ENCODE peak calls at places on chromosomes 2 and 18, in six cellular contexts. One of them, this sample, is unnamed.

GRCh38 chr2:121247971-121248370 is 37.0 kb downstream of the TFCP2L1 start:
- DNase-seq in upper lobe of right lung: peak; percentile 28
- DNase-seq in adrenal gland: no peak
- DNase-seq in mammary epithelial cell: no peak
- DNase-seq in PC-9: no peak
- DNase-seq in H9: no peak
- DNase-seq in this sample: no peak

GRCh38 chr2:101185085-101185484 is 33.9 kb upstream of the TBC1D8 start:
- DNase-seq in H9: no peak
- DNase-seq in upper lobe of right lung: no peak
- DNase-seq in mammary epithelial cell: peak; percentile 74
- DNase-seq in PC-9: no peak
- DNase-seq in adrenal gland: no peak
- DNase-seq in this sample: no peak

GRCh38 chr2:54708584-54709340 is 14.7 kb upstream of the EML6 start:
- DNase-seq in upper lobe of right lung: peak; percentile 77
- DNase-seq in H9: peak; percentile 82
- DNase-seq in mammary epithelial cell: no peak
- DNase-seq in adrenal gland: peak; percentile 53
- DNase-seq in PC-9: peak; percentile 43
- DNase-seq in this sample: peak; percentile 47

GRCh38 chr2:219475697-219476604 is 22.7 kb upstream of the GMPPA start:
- DNase-seq in H9: peak; percentile 88
- DNase-seq in PC-9: peak; percentile 54
- DNase-seq in mammary epithelial cell: no peak
- DNase-seq in adrenal gland: peak; percentile 75
- DNase-seq in upper lobe of right lung: peak; percentile 86
- DNase-seq in this sample: peak; percentile 49

GRCh38 chr2:74384051-74384450 is 3.9 kb upstream of the DCTN1 start:
- DNase-seq in upper lobe of right lung: no peak
- DNase-seq in H9: no peak
- DNase-seq in adrenal gland: no peak
- DNase-seq in PC-9: no peak
- DNase-seq in mammary epithelial cell: no peak
- DNase-seq in this sample: no peak

GRCh38 chr18:2901405-2901989 is 54.7 kb downstream of the EMILIN2 start:
- DNase-seq in PC-9: no peak
- DNase-seq in mammary epithelial cell: no peak
- DNase-seq in upper lobe of right lung: no peak
- DNase-seq in adrenal gland: no peak
- DNase-seq in H9: no peak
- DNase-seq in this sample: no peak

GRCh38 chr2:103289101-103289725 is 527.4 kb downstream of the TMEM182 start:
- DNase-seq in H9: no peak
- DNase-seq in PC-9: no peak
- DNase-seq in mammary epithelial cell: no peak
- DNase-seq in adrenal gland: no peak
- DNase-seq in upper lobe of right lung: no peak
- DNase-seq in this sample: no peak

GRCh38 chr2:154704991-154705390 is 6.5 kb downstream of the KCNJ3 start:
- DNase-seq in upper lobe of right lung: no peak
- DNase-seq in PC-9: no peak
- DNase-seq in mammary epithelial cell: no peak
- DNase-seq in H9: no peak
- DNase-seq in adrenal gland: no peak
- DNase-seq in this sample: no peak

GRCh38 chr2:147485210-147485851 is 359.5 kb upstream of the ACVR2A start:
- DNase-seq in adrenal gland: no peak
- DNase-seq in H9: no peak
- DNase-seq in upper lobe of right lung: no peak
- DNase-seq in mammary epithelial cell: no peak
- DNase-seq in PC-9: no peak
- DNase-seq in this sample: no peak

GRCh38 chr2:127411609-127412370 is 6.4 kb upstream of the PROC start:
- DNase-seq in PC-9: no peak
- DNase-seq in upper lobe of right lung: no peak
- DNase-seq in mammary epithelial cell: no peak
- DNase-seq in H9: no peak
- DNase-seq in adrenal gland: no peak
- DNase-seq in this sample: no peak

GRCh38 chr2:134189009-134189717 is 64.7 kb upstream of the MGAT5 start:
- DNase-seq in H9: no peak
- DNase-seq in upper lobe of right lung: no peak
- DNase-seq in mammary epithelial cell: peak; percentile 96
- DNase-seq in PC-9: peak; percentile 67
- DNase-seq in adrenal gland: no peak
- DNase-seq in this sample: no peak

GRCh38 chr18:27717250-27717649 is 459.7 kb downstream of the CDH2 start:
- DNase-seq in H9: no peak
- DNase-seq in mammary epithelial cell: no peak
- DNase-seq in PC-9: no peak
- DNase-seq in upper lobe of right lung: no peak
- DNase-seq in adrenal gland: no peak
- DNase-seq in this sample: no peak

GRCh38 chr2:16656784-16657391 is 8.7 kb downstream of the CYRIA start:
- DNase-seq in PC-9: no peak
- DNase-seq in H9: no peak
- DNase-seq in mammary epithelial cell: no peak
- DNase-seq in adrenal gland: peak; percentile 54
- DNase-seq in upper lobe of right lung: no peak
- DNase-seq in this sample: no peak

GRCh38 chr18:3790702-3791101 is 340.7 kb downstream of the TGIF1 start:
- DNase-seq in adrenal gland: no peak
- DNase-seq in mammary epithelial cell: no peak
- DNase-seq in H9: no peak
- DNase-seq in PC-9: no peak
- DNase-seq in upper lobe of right lung: no peak
- DNase-seq in this sample: no peak

GRCh38 chr18:31399336-31400032 is 22.9 kb downstream of the DSG4 start:
- DNase-seq in upper lobe of right lung: no peak
- DNase-seq in PC-9: no peak
- DNase-seq in adrenal gland: no peak
- DNase-seq in mammary epithelial cell: peak; percentile 88
- DNase-seq in H9: no peak
- DNase-seq in this sample: no peak

GRCh38 chr2:240420206-240420899 is 15.1 kb upstream of the GPC1 start:
- DNase-seq in H9: no peak
- DNase-seq in upper lobe of right lung: peak; percentile 43
- DNase-seq in adrenal gland: no peak
- DNase-seq in PC-9: no peak
- DNase-seq in mammary epithelial cell: no peak
- DNase-seq in this sample: no peak

GRCh38 chr2:222760301-222760897 is 88.9 kb downstream of the MOGAT1 start:
- DNase-seq in mammary epithelial cell: no peak
- DNase-seq in H9: no peak
- DNase-seq in adrenal gland: no peak
- DNase-seq in PC-9: no peak
- DNase-seq in upper lobe of right lung: no peak
- DNase-seq in this sample: no peak

GRCh38 chr2:100739735-100740432 is 80.1 kb upstream of the NPAS2 start:
- DNase-seq in mammary epithelial cell: peak; percentile 90
- DNase-seq in H9: no peak
- DNase-seq in upper lobe of right lung: no peak
- DNase-seq in PC-9: no peak
- DNase-seq in adrenal gland: no peak
- DNase-seq in this sample: no peak

GRCh38 chr18:10442551-10442971 is 11.9 kb upstream of the APCDD1 start:
- DNase-seq in mammary epithelial cell: no peak
- DNase-seq in adrenal gland: no peak
- DNase-seq in PC-9: no peak
- DNase-seq in H9: no peak
- DNase-seq in upper lobe of right lung: no peak
- DNase-seq in this sample: no peak

GRCh38 chr18:59402432-59403090 is 43.5 kb upstream of the LMAN1 start:
- DNase-seq in PC-9: peak; percentile 75
- DNase-seq in H9: peak; percentile 96
- DNase-seq in upper lobe of right lung: peak; percentile 77
- DNase-seq in mammary epithelial cell: peak; percentile 81
- DNase-seq in adrenal gland: peak; percentile 76
- DNase-seq in this sample: peak; percentile 66

DNA sequence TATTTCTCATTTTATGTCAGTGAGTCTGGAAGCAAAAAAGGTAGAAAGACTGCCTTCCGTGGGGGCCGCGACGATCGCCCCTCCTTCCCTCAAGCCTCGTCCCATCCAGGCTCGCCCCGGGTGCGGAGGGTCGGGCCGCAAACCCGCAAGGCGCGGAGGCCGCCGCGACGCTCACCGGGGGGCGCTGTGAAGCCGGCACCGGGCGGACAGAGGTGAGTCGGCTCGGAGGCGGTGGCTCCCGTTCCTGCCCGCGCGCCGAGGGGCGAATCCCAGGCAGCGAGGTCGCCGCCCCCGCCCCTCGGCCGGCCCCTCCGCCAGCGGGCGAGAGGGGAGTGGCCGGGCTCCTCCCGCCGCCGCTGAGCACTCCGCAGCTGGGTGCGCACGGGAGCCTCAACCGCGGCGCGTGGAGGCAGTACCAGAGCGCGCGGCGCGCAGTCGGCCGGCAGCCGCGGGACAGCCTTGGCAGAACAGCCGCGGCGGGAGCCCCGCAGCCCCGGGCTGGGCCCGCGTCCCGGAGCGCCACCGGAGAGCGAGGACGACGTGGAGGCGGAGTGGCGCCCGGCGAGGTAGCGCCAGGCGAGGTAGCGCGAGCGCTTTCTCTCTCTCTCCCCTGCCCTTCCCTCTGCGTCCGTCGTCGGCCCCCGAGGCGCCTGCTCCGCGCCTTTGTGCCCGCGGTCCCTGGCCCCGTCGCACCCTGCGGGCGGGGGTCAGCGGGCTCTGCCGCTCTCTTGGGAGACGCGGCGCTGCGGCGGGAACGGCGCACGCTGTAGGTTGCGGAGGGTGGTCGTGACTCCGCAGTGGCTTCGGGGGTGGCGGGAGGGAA is at the start of gene MYO1B:
- DNase-seq in H9: peak; percentile 90
- DNase-seq in PC-9: peak; percentile 83
- DNase-seq in upper lobe of right lung: peak; percentile 92
- DNase-seq in mammary epithelial cell: peak; percentile 89
- DNase-seq in adrenal gland: peak; percentile 47
- DNase-seq in this sample: peak; percentile 77
- H3K27ac ChIP-seq in H9: peak within 1 kb of the TSS; percentile 84
- H3K27ac ChIP-seq in PC-9: peak within 1 kb of the TSS; percentile 61
- H3K27ac ChIP-seq in upper lobe of right lung: peak within 1 kb of the TSS; percentile 85
- H3K27ac ChIP-seq in mammary epithelial cell: peak within 1 kb of the TSS; percentile 88
- H3K27ac ChIP-seq in adrenal gland: peak within 1 kb of the TSS; percentile 78
- H3K27ac ChIP-seq in this sample: peak within 1 kb of the TSS; percentile 68

DNA sequence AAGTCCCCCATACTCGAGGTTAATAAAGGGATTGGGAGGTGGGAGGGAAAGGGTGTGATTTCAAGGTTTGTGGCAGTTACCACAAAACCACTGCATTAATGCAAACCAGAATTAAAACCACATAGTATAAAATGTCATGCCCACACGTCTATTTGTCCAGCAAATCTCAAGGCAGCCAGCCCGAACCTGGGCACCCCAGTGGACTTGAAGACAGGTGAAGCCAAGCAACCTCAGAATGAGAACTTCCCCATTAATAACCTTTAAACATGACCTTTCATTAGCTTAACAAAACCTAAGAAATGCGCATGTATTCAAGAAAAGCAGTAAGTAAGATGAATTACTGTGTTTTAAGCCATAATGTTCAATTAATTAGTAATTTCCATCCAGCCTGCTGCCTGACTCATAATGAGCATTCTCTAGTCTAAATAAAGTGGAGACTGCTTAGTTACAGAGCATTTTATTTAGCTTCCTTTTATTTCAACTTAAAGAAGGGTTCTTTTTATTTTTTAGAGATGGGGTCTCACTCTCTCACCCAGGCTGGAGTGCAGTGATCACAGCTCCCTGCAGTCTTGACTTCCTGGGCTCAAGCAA is 229.6 kb downstream of the FAM210A start:
- DNase-seq in H9: no peak
- DNase-seq in upper lobe of right lung: no peak
- DNase-seq in mammary epithelial cell: no peak
- DNase-seq in adrenal gland: no peak
- DNase-seq in PC-9: no peak
- DNase-seq in this sample: no peak
- H3K4me1 ChIP-seq in H9: peaks cover 7% of the 10 kb centered on the region
- H3K4me1 ChIP-seq in upper lobe of right lung: peaks cover 7% of the 10 kb centered on the region
- H3K4me1 ChIP-seq in mammary epithelial cell: no peaks in the 10 kb centered on the region
- H3K4me1 ChIP-seq in adrenal gland: peaks cover 18% of the 10 kb centered on the region
- H3K4me1 ChIP-seq in PC-9: no peaks in the 10 kb centered on the region
- H3K4me1 ChIP-seq in this sample: peaks cover 2% of the 10 kb centered on the region

GRCh38 chr2:212906620-212907019 is 244.8 kb downstream of the IKZF2 start:
- DNase-seq in upper lobe of right lung: no peak
- DNase-seq in mammary epithelial cell: peak; percentile 54
- DNase-seq in adrenal gland: no peak
- DNase-seq in PC-9: no peak
- DNase-seq in H9: no peak
- DNase-seq in this sample: no peak
- H3K27ac ChIP-seq in upper lobe of right lung: no peak overlapping the region
- H3K27ac ChIP-seq in mammary epithelial cell: peak overlapping the region; percentile 90
- H3K27ac ChIP-seq in adrenal gland: no peak overlapping the region
- H3K27ac ChIP-seq in PC-9: peak overlapping the region; percentile 99
- H3K27ac ChIP-seq in H9: no peak overlapping the region
- H3K27ac ChIP-seq in this sample: peak overlapping the region; percentile 70

DNA sequence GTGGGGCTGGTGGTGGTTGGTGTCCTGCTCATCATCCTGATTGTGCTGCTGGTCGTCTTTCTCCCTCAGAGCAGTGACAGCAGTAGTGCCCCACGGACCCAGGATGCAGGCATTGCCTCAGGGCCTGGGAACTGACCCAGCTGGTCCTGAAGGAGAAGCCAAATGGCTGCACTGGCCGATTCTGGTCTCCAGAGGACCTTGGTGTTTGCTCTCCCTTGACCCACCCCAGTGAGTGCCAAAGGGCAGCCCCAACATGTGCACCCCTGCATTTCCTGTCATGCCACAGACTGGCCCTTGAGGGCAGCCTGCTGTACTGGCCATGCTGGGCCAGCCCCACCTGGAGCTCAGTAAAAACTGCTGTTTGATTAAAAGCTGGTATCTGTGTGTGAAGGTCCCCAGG is 2.5 kb upstream of the RNF181 start:
- DNase-seq in adrenal gland: no peak
- DNase-seq in upper lobe of right lung: no peak
- DNase-seq in PC-9: no peak
- DNase-seq in mammary epithelial cell: no peak
- DNase-seq in H9: no peak
- DNase-seq in this sample: no peak
- H3K4me1 ChIP-seq in adrenal gland: peaks cover 59% of the 10 kb centered on the region
- H3K4me1 ChIP-seq in upper lobe of right lung: peaks cover 67% of the 10 kb centered on the region
- H3K4me1 ChIP-seq in PC-9: peaks cover 25% of the 10 kb centered on the region
- H3K4me1 ChIP-seq in mammary epithelial cell: peaks cover 26% of the 10 kb centered on the region
- H3K4me1 ChIP-seq in H9: no peaks in the 10 kb centered on the region
- H3K4me1 ChIP-seq in this sample: peaks cover 14% of the 10 kb centered on the region

GRCh38 chr2:46915281-46915810 is at the start of gene MCFD2:
- DNase-seq in upper lobe of right lung: peak; percentile 73
- DNase-seq in mammary epithelial cell: peak; percentile 12
- DNase-seq in PC-9: no peak
- DNase-seq in H9: no peak
- DNase-seq in adrenal gland: no peak
- DNase-seq in this sample: peak; percentile 12
- H3K27ac ChIP-seq in upper lobe of right lung: peak within 1 kb of the TSS; percentile 97
- H3K27ac ChIP-seq in mammary epithelial cell: peak within 1 kb of the TSS; percentile 92
- H3K27ac ChIP-seq in PC-9: peak within 1 kb of the TSS; percentile 75
- H3K27ac ChIP-seq in H9: peak within 1 kb of the TSS; percentile 59
- H3K27ac ChIP-seq in adrenal gland: peak within 1 kb of the TSS; percentile 99
- H3K27ac ChIP-seq in this sample: peak within 1 kb of the TSS; percentile 92

GRCh38 chr2:31270871-31271270 is 36.9 kb downstream of the EHD3 start:
- DNase-seq in H9: no peak
- DNase-seq in adrenal gland: no peak
- DNase-seq in mammary epithelial cell: no peak
- DNase-seq in PC-9: no peak
- DNase-seq in upper lobe of right lung: no peak
- DNase-seq in this sample: no peak
- H3K4me1 ChIP-seq in H9: peaks cover 7% of the 10 kb centered on the region
- H3K4me1 ChIP-seq in adrenal gland: peaks cover 8% of the 10 kb centered on the region
- H3K4me1 ChIP-seq in mammary epithelial cell: peaks cover 30% of the 10 kb centered on the region
- H3K4me1 ChIP-seq in PC-9: no peaks in the 10 kb centered on the region
- H3K4me1 ChIP-seq in upper lobe of right lung: peaks cover 7% of the 10 kb centered on the region
- H3K4me1 ChIP-seq in this sample: no peaks in the 10 kb centered on the region